ENCODE peak calls at places on chromosomes 4 and X, in five cellular contexts. H is transverse colon, T is PC-3, B is endodermal cell, E is thyroid gland. F is an unnamed sample. For H3K27me3 and H3K36me3, the result is how much of the 10 kb centered on the place peaks cover.

GRCh38 chr4:68654946-68655721 is 15.3 kb downstream of the UGT2B15 start:
- DNase-seq in H (no peak), E (no peak), B (no peak), T (peak), F (no peak)

GRCh38 chr4:72006576-72006975 is 25.2 kb upstream of the NPFFR2 start:
- DNase-seq in B (no peak), H (no peak), T (peak), E (no peak), F (no peak)

GRCh38 chrX:150848914-150849365 is 49.5 kb downstream of the CD99L2 start:
- DNase-seq in T (peak), H (peak), B (no peak), E (no peak), F (no peak)

GRCh38 chrX:138710866-138711331 is 618 bp downstream of the FGF13 start:
- DNase-seq in E (peak), B (peak), T (no peak), H (no peak), F (peak)

GRCh38 chr4:123749408-123749807 is 352.8 kb downstream of the SPRY1 start:
- DNase-seq in H (no peak), B (peak), E (peak), T (no peak), F (no peak)

GRCh38 chr4:64368741-64369140 is 40.5 kb downstream of the TECRL start:
- DNase-seq in T (no peak), H (no peak), B (no peak), E (no peak), F (no peak)

GRCh38 chrX:1435241-1435900 is 17.3 kb downstream of the ASMTL start:
- DNase-seq in E (no peak), T (no peak), H (no peak), B (peak), F (no peak)

GRCh38 chrX:19824603-19825002 is 62.8 kb downstream of the SH3KBP1 start:
- DNase-seq in B (no peak), H (no peak), T (no peak), E (peak), F (no peak)

GRCh38 chrX:73913580-73913979 is 350.6 kb downstream of the CHIC1 start:
- DNase-seq in T (no peak), E (no peak), B (no peak), H (no peak), F (no peak)

GRCh38 chr4:72767903-72768817 is 199.1 kb upstream of the ADAMTS3 start:
- DNase-seq in B (no peak), E (no peak), T (peak), H (no peak), F (peak)

GRCh38 chr4:6693274-6694176 is at the start of gene S100P:
- DNase-seq in B (no peak), H (peak), T (peak), E (no peak), F (peak)
- H3K4me3 ChIP-seq in B (no peak), H (no peak), T (peak), E (no peak), F (no peak)

DNA sequence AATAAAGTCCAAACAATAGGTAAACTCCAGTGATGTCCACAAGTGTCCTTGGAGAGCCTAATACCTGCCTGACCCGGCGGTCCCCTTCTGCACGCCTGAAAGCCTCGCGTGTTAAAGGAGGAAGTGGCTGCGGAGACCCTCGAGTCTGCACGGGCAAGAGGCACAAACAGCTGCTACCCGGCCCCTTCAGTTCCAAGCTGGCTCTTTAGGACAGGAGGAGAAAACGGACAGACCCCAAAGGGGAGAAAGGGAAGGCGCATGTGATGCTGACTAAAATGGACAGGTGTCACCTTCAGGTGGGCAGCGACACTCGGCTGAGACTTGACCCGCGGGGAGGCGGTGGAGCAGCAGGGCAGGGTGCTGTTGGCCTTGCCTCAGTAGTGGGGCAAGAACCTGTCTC is 102.7 kb upstream of the TENM3 start:
- DNase-seq in E (no peak), B (peak), H (no peak), T (no peak), F (no peak)
- H3K27me3 ChIP-seq in E (under half), B (under half), H (half or more), T (under half), F (under half)

GRCh38 chr4:624705-625590 is at the start of gene PDE6B:
- DNase-seq in E (peak), H (no peak), B (peak), T (no peak), F (peak)
- H3K36me3 ChIP-seq in E (under half), H (under half), B (under half), T (under half), F (under half)

GRCh38 chrX:135522132-135522530 is 1.7 kb downstream of the INTS6L start:
- DNase-seq in T (no peak), E (no peak), H (no peak), B (no peak), F (no peak)
- H3K4me3 ChIP-seq in T (peak), E (peak), H (peak), B (peak), F (peak)

GRCh38 chr4:54107951-54108740 is 8.2 kb downstream of the GSX2 start:
- DNase-seq in E (no peak), T (no peak), B (peak), H (no peak), F (peak)
- H3K27me3 ChIP-seq in E (under half), T (under half), B (half or more), H (half or more), F (half or more)